ENCODE peak calls at places on chromosomes 4 and X, in seven cellular contexts. M is activated T-helper 1 cell treated with anti-CD3 and anti-CD28 coated beads, Interleukin-2, amount 50 U/mL, for 16 hours; X is iPS-NIHi11; O is AG08396; L is epithelial cell of esophagus; H is aorta; F is GM04503. J is an unnamed sample.

GRCh38 chrX:15350329-15350996 is 15.1 kb upstream of the PIGA start:
- DNase-seq in M (no peak), F (no peak), X (peak; percentile 10), L (no peak), O (no peak), H (no peak), J (no peak)

GRCh38 chrX:119481218-119481875 is 13.1 kb downstream of the SLC25A5 start:
- DNase-seq in H (no peak), F (no peak), O (no peak), X (no peak), M (no peak), L (peak; percentile 57), J (no peak)

GRCh38 chrX:68049466-68049865 is 383.8 kb downstream of the OPHN1 start:
- DNase-seq in H (no peak), M (no peak), O (no peak), F (no peak), X (no peak), L (no peak), J (no peak)

GRCh38 chr4:22485751-22486150 is 30.1 kb downstream of the ADGRA3 start:
- DNase-seq in H (no peak), L (peak; percentile 57), X (no peak), F (no peak), M (no peak), O (peak; percentile 44), J (no peak)

GRCh38 chr4:139777757-139778156 is 112.1 kb downstream of the MGST2 start:
- DNase-seq in O (no peak), H (no peak), L (no peak), M (no peak), F (no peak), X (no peak), J (no peak)

GRCh38 chr4:159201168-159201567 is 98.3 kb downstream of the RAPGEF2 start:
- DNase-seq in H (no peak), M (no peak), X (no peak), F (no peak), L (no peak), O (no peak), J (no peak)

GRCh38 chr4:38132140-38132673 is 172.0 kb downstream of the PTTG2 start:
- DNase-seq in L (peak; percentile 99), H (no peak), M (peak; percentile 15), X (no peak), F (peak; percentile 99), O (peak; percentile 62), J (peak; percentile 94)

GRCh38 chrX:150364347-150365050 is 1.4 kb downstream of the MAMLD1 start:
- DNase-seq in X (peak; percentile 10), M (no peak), F (no peak), L (peak; percentile 34), H (peak; percentile 52), O (peak; percentile 22), J (peak; percentile 53)

GRCh38 chr4:147927377-147928137 is 195.7 kb downstream of the ARHGAP10 start:
- DNase-seq in O (peak; percentile 10), H (peak; percentile 62), M (no peak), X (no peak), F (no peak), L (no peak), J (no peak)

GRCh38 chr4:99885063-99885664 is 9.1 kb downstream of the LAMTOR3 start:
- DNase-seq in L (peak; percentile 61), O (no peak), X (peak; percentile 21), H (no peak), F (no peak), M (no peak), J (no peak)

GRCh38 chr4:14180983-14181601 is 553.6 kb upstream of the BOD1L1 start:
- DNase-seq in O (no peak), L (peak; percentile 13), F (no peak), M (no peak), H (no peak), X (no peak), J (no peak)

GRCh38 chrX:50627696-50628095 is 157.1 kb upstream of the DGKK start:
- DNase-seq in O (no peak), X (no peak), H (no peak), M (no peak), L (no peak), F (no peak), J (peak; percentile 92)

GRCh38 chrX:63738696-63739095 is 46.3 kb downstream of the ARHGEF9 start:
- DNase-seq in F (no peak), H (no peak), L (no peak), X (no peak), M (no peak), O (no peak), J (no peak)

GRCh38 chr4:25527044-25527443 is 128.6 kb upstream of the SLC34A2 start:
- DNase-seq in H (no peak), L (peak; percentile 46), X (no peak), O (no peak), M (no peak), F (no peak), J (no peak)

GRCh38 chrX:103464071-103464773 is 55.1 kb downstream of the RAB40A start:
- DNase-seq in O (peak; percentile 32), X (peak; percentile 40), F (no peak), L (peak; percentile 47), H (no peak), M (no peak), J (peak; percentile 62)

GRCh38 chrX:119899125-119899524 is 3.4 kb downstream of the AKAP14 start:
- DNase-seq in F (no peak), O (no peak), M (no peak), X (peak; percentile 3), L (peak; percentile 45), H (no peak), J (no peak)

GRCh38 chr4:168908093-168908492 is 102.0 kb downstream of the CBR4 start:
- DNase-seq in M (no peak), O (no peak), L (no peak), H (no peak), F (no peak), X (no peak), J (no peak)

GRCh38 chr4:141131738-141132688 is 1.3 kb downstream of the RNF150 start:
- DNase-seq in X (no peak), O (peak; percentile 22), H (peak; percentile 62), L (no peak), M (no peak), F (no peak), J (no peak)

GRCh38 chr4:94528792-94529451 is 77.2 kb downstream of the PDLIM5 start:
- DNase-seq in M (no peak), O (no peak), F (no peak), X (no peak), L (no peak), H (no peak), J (no peak)

GRCh38 chr4:40178672-40179071 is 18.2 kb upstream of the RHOH start:
- DNase-seq in M (no peak), X (no peak), O (no peak), L (peak; percentile 33), F (no peak), H (no peak), J (no peak)

GRCh38 chr4:158094413-158095110 is 78.3 kb downstream of the GASK1B start:
- DNase-seq in O (no peak), M (no peak), L (peak; percentile 88), X (peak; percentile 5), F (no peak), H (no peak), J (peak; percentile 98)

GRCh38 chrX:103637604-103638338 is 9.0 kb downstream of the TCEAL1 start:
- DNase-seq in X (no peak), H (no peak), O (no peak), L (peak; percentile 59), M (no peak), F (no peak), J (peak; percentile 71)

J was measured in islet precursor cell.